ENCODE peak calls at places on chromosomes 7 and 10, in six cellular contexts. One of them, this sample, is unnamed.

GRCh38 chr7:6579446-6579845 is 2.2 kb downstream of the ZDHHC4 start:
- DNase-seq in GM23248: peak; percentile 54
- DNase-seq in NCI-H1105 treated with DMSO at 0.1 percent for 48 hours: no peak
- DNase-seq in NCI-H1694 treated with DMSO at 0.1 percent for 48 hours: no peak
- DNase-seq in fibroblast of lung: peak; percentile 8
- DNase-seq in T follicular helper cell: no peak
- DNase-seq in this sample: no peak

GRCh38 chr7:114310344-114311118 is 104.1 kb upstream of the FOXP2 start:
- DNase-seq in GM23248: no peak
- DNase-seq in NCI-H1105 treated with DMSO at 0.1 percent for 48 hours: peak; percentile 46
- DNase-seq in NCI-H1694 treated with DMSO at 0.1 percent for 48 hours: peak; percentile 14
- DNase-seq in fibroblast of lung: no peak
- DNase-seq in T follicular helper cell: no peak
- DNase-seq in this sample: no peak

GRCh38 chr10:47025540-47026300 is 114.5 kb downstream of the PTPN20 start:
- DNase-seq in GM23248: peak; percentile 94
- DNase-seq in NCI-H1105 treated with DMSO at 0.1 percent for 48 hours: no peak
- DNase-seq in NCI-H1694 treated with DMSO at 0.1 percent for 48 hours: no peak
- DNase-seq in fibroblast of lung: peak; percentile 70
- DNase-seq in T follicular helper cell: no peak
- DNase-seq in this sample: no peak

GRCh38 chr7:106626376-106627293 is 34.3 kb downstream of the CCDC71L start:
- DNase-seq in GM23248: no peak
- DNase-seq in NCI-H1105 treated with DMSO at 0.1 percent for 48 hours: peak; percentile 4
- DNase-seq in NCI-H1694 treated with DMSO at 0.1 percent for 48 hours: no peak
- DNase-seq in fibroblast of lung: no peak
- DNase-seq in T follicular helper cell: no peak
- DNase-seq in this sample: no peak

GRCh38 chr7:26860361-26860760 is 4.0 kb downstream of the SKAP2 start:
- DNase-seq in GM23248: no peak
- DNase-seq in NCI-H1105 treated with DMSO at 0.1 percent for 48 hours: peak; percentile 44
- DNase-seq in NCI-H1694 treated with DMSO at 0.1 percent for 48 hours: peak; percentile 8
- DNase-seq in fibroblast of lung: no peak
- DNase-seq in T follicular helper cell: no peak
- DNase-seq in this sample: no peak

GRCh38 chr10:33537066-33537465 is 202.6 kb upstream of the NRP1 start:
- DNase-seq in GM23248: peak; percentile 62
- DNase-seq in NCI-H1105 treated with DMSO at 0.1 percent for 48 hours: no peak
- DNase-seq in NCI-H1694 treated with DMSO at 0.1 percent for 48 hours: no peak
- DNase-seq in fibroblast of lung: peak; percentile 50
- DNase-seq in T follicular helper cell: no peak
- DNase-seq in this sample: no peak

GRCh38 chr7:1804310-1804709 is 134.2 kb downstream of the ELFN1 start:
- DNase-seq in GM23248: no peak
- DNase-seq in NCI-H1105 treated with DMSO at 0.1 percent for 48 hours: no peak
- DNase-seq in NCI-H1694 treated with DMSO at 0.1 percent for 48 hours: no peak
- DNase-seq in fibroblast of lung: no peak
- DNase-seq in T follicular helper cell: no peak
- DNase-seq in this sample: no peak

GRCh38 chr7:149220534-149220933 is 18.9 kb upstream of the ZNF212 start:
- DNase-seq in GM23248: peak; percentile 89
- DNase-seq in NCI-H1105 treated with DMSO at 0.1 percent for 48 hours: no peak
- DNase-seq in NCI-H1694 treated with DMSO at 0.1 percent for 48 hours: no peak
- DNase-seq in fibroblast of lung: peak; percentile 71
- DNase-seq in T follicular helper cell: no peak
- DNase-seq in this sample: no peak

GRCh38 chr7:44278451-44279161 is 46.8 kb downstream of the CAMK2B start:
- DNase-seq in GM23248: peak; percentile 20
- DNase-seq in NCI-H1105 treated with DMSO at 0.1 percent for 48 hours: no peak
- DNase-seq in NCI-H1694 treated with DMSO at 0.1 percent for 48 hours: no peak
- DNase-seq in fibroblast of lung: peak; percentile 20
- DNase-seq in T follicular helper cell: no peak
- DNase-seq in this sample: no peak

GRCh38 chr7:107652642-107653041 is 8.0 kb upstream of the SLC26A4 start:
- DNase-seq in GM23248: no peak
- DNase-seq in NCI-H1105 treated with DMSO at 0.1 percent for 48 hours: no peak
- DNase-seq in NCI-H1694 treated with DMSO at 0.1 percent for 48 hours: no peak
- DNase-seq in fibroblast of lung: no peak
- DNase-seq in T follicular helper cell: no peak
- DNase-seq in this sample: no peak

GRCh38 chr7:3482147-3482921 is 181.3 kb downstream of the SDK1 start:
- DNase-seq in GM23248: peak; percentile 9
- DNase-seq in NCI-H1105 treated with DMSO at 0.1 percent for 48 hours: peak; percentile 41
- DNase-seq in NCI-H1694 treated with DMSO at 0.1 percent for 48 hours: peak; percentile 27
- DNase-seq in fibroblast of lung: peak; percentile 45
- DNase-seq in T follicular helper cell: no peak
- DNase-seq in this sample: no peak

GRCh38 chr7:133027397-133027796 is 54.5 kb downstream of the CHCHD3 start:
- DNase-seq in GM23248: no peak
- DNase-seq in NCI-H1105 treated with DMSO at 0.1 percent for 48 hours: no peak
- DNase-seq in NCI-H1694 treated with DMSO at 0.1 percent for 48 hours: no peak
- DNase-seq in fibroblast of lung: no peak
- DNase-seq in T follicular helper cell: no peak
- DNase-seq in this sample: no peak

GRCh38 chr7:1919539-1920265 is 249.6 kb downstream of the ELFN1 start:
- DNase-seq in GM23248: peak; percentile 28
- DNase-seq in NCI-H1105 treated with DMSO at 0.1 percent for 48 hours: no peak
- DNase-seq in NCI-H1694 treated with DMSO at 0.1 percent for 48 hours: no peak
- DNase-seq in fibroblast of lung: no peak
- DNase-seq in T follicular helper cell: no peak
- DNase-seq in this sample: no peak

GRCh38 chr10:33335800-33336605 is 1.5 kb upstream of the NRP1 start:
- DNase-seq in GM23248: peak; percentile 84
- DNase-seq in NCI-H1105 treated with DMSO at 0.1 percent for 48 hours: no peak
- DNase-seq in NCI-H1694 treated with DMSO at 0.1 percent for 48 hours: no peak
- DNase-seq in fibroblast of lung: peak; percentile 64
- DNase-seq in T follicular helper cell: no peak
- DNase-seq in this sample: no peak

GRCh38 chr10:95277614-95278013 is 13.2 kb downstream of the PDLIM1 start:
- DNase-seq in GM23248: no peak
- DNase-seq in NCI-H1105 treated with DMSO at 0.1 percent for 48 hours: no peak
- DNase-seq in NCI-H1694 treated with DMSO at 0.1 percent for 48 hours: no peak
- DNase-seq in fibroblast of lung: no peak
- DNase-seq in T follicular helper cell: no peak
- DNase-seq in this sample: no peak

GRCh38 chr7:44144426-44144967 is 3.4 kb upstream of the MYL7 start:
- DNase-seq in GM23248: no peak
- DNase-seq in NCI-H1105 treated with DMSO at 0.1 percent for 48 hours: no peak
- DNase-seq in NCI-H1694 treated with DMSO at 0.1 percent for 48 hours: no peak
- DNase-seq in fibroblast of lung: no peak
- DNase-seq in T follicular helper cell: no peak
- DNase-seq in this sample: no peak

GRCh38 chr7:5456420-5456819 is 32.8 kb upstream of the TNRC18 start:
- DNase-seq in GM23248: no peak
- DNase-seq in NCI-H1105 treated with DMSO at 0.1 percent for 48 hours: no peak
- DNase-seq in NCI-H1694 treated with DMSO at 0.1 percent for 48 hours: no peak
- DNase-seq in fibroblast of lung: no peak
- DNase-seq in T follicular helper cell: no peak
- DNase-seq in this sample: no peak

GRCh38 chr10:99403674-99404073 is 26.8 kb downstream of the GOT1 start:
- DNase-seq in GM23248: no peak
- DNase-seq in NCI-H1105 treated with DMSO at 0.1 percent for 48 hours: no peak
- DNase-seq in NCI-H1694 treated with DMSO at 0.1 percent for 48 hours: no peak
- DNase-seq in fibroblast of lung: no peak
- DNase-seq in T follicular helper cell: no peak
- DNase-seq in this sample: no peak

GRCh38 chr10:14162626-14163344 is 167.9 kb downstream of the FRMD4A start:
- DNase-seq in GM23248: no peak
- DNase-seq in NCI-H1105 treated with DMSO at 0.1 percent for 48 hours: no peak
- DNase-seq in NCI-H1694 treated with DMSO at 0.1 percent for 48 hours: no peak
- DNase-seq in fibroblast of lung: no peak
- DNase-seq in T follicular helper cell: no peak
- DNase-seq in this sample: no peak

GRCh38 chr10:72980348-72980747 is 25.7 kb upstream of the PLA2G12B start:
- DNase-seq in GM23248: no peak
- DNase-seq in NCI-H1105 treated with DMSO at 0.1 percent for 48 hours: no peak
- DNase-seq in NCI-H1694 treated with DMSO at 0.1 percent for 48 hours: no peak
- DNase-seq in fibroblast of lung: no peak
- DNase-seq in T follicular helper cell: no peak
- DNase-seq in this sample: no peak

GRCh38 chr10:52644678-52645434 is 127.7 kb downstream of the MBL2 start:
- DNase-seq in GM23248: peak; percentile 64
- DNase-seq in NCI-H1105 treated with DMSO at 0.1 percent for 48 hours: peak; percentile 27
- DNase-seq in NCI-H1694 treated with DMSO at 0.1 percent for 48 hours: peak; percentile 4
- DNase-seq in fibroblast of lung: peak; percentile 22
- DNase-seq in T follicular helper cell: no peak
- DNase-seq in this sample: no peak

GRCh38 chr10:117136391-117136975 is 1.6 kb downstream of the VAX1 start:
- DNase-seq in GM23248: no peak
- DNase-seq in NCI-H1105 treated with DMSO at 0.1 percent for 48 hours: no peak
- DNase-seq in NCI-H1694 treated with DMSO at 0.1 percent for 48 hours: no peak
- DNase-seq in fibroblast of lung: no peak
- DNase-seq in T follicular helper cell: no peak
- DNase-seq in this sample: no peak

This sample was measured in effector CD8-positive, alpha-beta T cell.